ENCODE peak calls at places on chromosomes 4 and X, in five cellular contexts. W is left colon, N is hippocampal formation, X is ACHN, H is hepatic stellate cell. M is an unnamed sample.

GRCh38 chrX:43676960-43677582 is 21.0 kb downstream of the MAOA start:
- DNase-seq in H (no peak), X (no peak), N (no peak), W (no peak), M (no peak)

GRCh38 chrX:17564689-17565409 is 172.4 kb upstream of the SCML1 start:
- DNase-seq in X (peak), W (no peak), N (no peak), H (no peak), M (no peak)

GRCh38 chr4:7547368-7548040 is 112.8 kb upstream of the PSAPL1 start:
- DNase-seq in X (no peak), W (no peak), N (no peak), H (no peak), M (no peak)

GRCh38 chrX:32678487-32678886 is 532.9 kb downstream of the DMD start:
- DNase-seq in X (no peak), W (no peak), N (no peak), H (no peak), M (no peak)

GRCh38 chr4:127421418-127421817 is 211.3 kb upstream of the INTU start:
- DNase-seq in W (no peak), X (no peak), N (no peak), H (no peak), M (no peak)

GRCh38 chrX:6777211-6778002 is 242.5 kb upstream of the VCX3A start:
- DNase-seq in X (no peak), H (no peak), W (no peak), N (no peak), M (no peak)

GRCh38 chr4:158936238-158936637 is 166.6 kb upstream of the RAPGEF2 start:
- DNase-seq in X (no peak), N (no peak), H (no peak), W (no peak), M (no peak)

GRCh38 chrX:103685396-103685795 is 1.1 kb downstream of the MORF4L2 start:
- DNase-seq in X (no peak), H (peak), N (no peak), W (no peak), M (no peak)

GRCh38 chr4:10129196-10130185 is 12.9 kb upstream of the WDR1 start:
- DNase-seq in W (no peak), X (no peak), N (no peak), H (no peak), M (no peak)

GRCh38 chr4:145808021-145808650 is 128.2 kb downstream of the C4orf51 start:
- DNase-seq in W (no peak), N (no peak), X (peak), H (peak), M (no peak)

GRCh38 chr4:72063726-72064125 is 31.9 kb downstream of the NPFFR2 start:
- DNase-seq in X (peak), W (no peak), H (no peak), N (no peak), M (no peak)

GRCh38 chr4:109079177-109079576 is 223.3 kb downstream of the COL25A1 start:
- DNase-seq in N (no peak), W (no peak), H (no peak), X (no peak), M (no peak)

M was measured in stomach.